ENCODE peak calls at places on chromosome 9, in ten cellular contexts. One of them, this sample, is unnamed.
A peak's percentile ranks its signal among the peaks of the same experiment; 100 is the strongest.

GRCh38 chr9:134895849-134896833 is 15.5 kb downstream of the FCN2 start:
- DNase-seq in T-helper 1 cell: no peak
- DNase-seq in CD8-positive, alpha-beta T cell: no peak
- DNase-seq in stimulated activated CD8-positive, alpha-beta memory T cell treated with anti-CD3 and anti-CD28 coated beads, Interleukin-7, amount 100 ng/mL, for 1 hour: no peak
- DNase-seq in aorta: no peak
- DNase-seq in uterus: peak; percentile 78
- DNase-seq in amniotic stem cell: peak; percentile 19
- DNase-seq in NCI-H1105: no peak
- DNase-seq in memory B cell: no peak
- DNase-seq in choroid plexus epithelial cell: peak; percentile 94
- DNase-seq in this sample: no peak

GRCh38 chr9:113416149-113416726 is 5.7 kb downstream of the C9orf43 start:
- DNase-seq in T-helper 1 cell: no peak
- DNase-seq in CD8-positive, alpha-beta T cell: no peak
- DNase-seq in stimulated activated CD8-positive, alpha-beta memory T cell treated with anti-CD3 and anti-CD28 coated beads, Interleukin-7, amount 100 ng/mL, for 1 hour: no peak
- DNase-seq in aorta: no peak
- DNase-seq in uterus: no peak
- DNase-seq in amniotic stem cell: no peak
- DNase-seq in NCI-H1105: no peak
- DNase-seq in memory B cell: peak; percentile 21
- DNase-seq in choroid plexus epithelial cell: no peak
- DNase-seq in this sample: no peak

GRCh38 chr9:136245194-136246150 is at the start of gene QSOX2:
- DNase-seq in T-helper 1 cell: peak; percentile 71
- DNase-seq in CD8-positive, alpha-beta T cell: peak; percentile 81
- DNase-seq in stimulated activated CD8-positive, alpha-beta memory T cell treated with anti-CD3 and anti-CD28 coated beads, Interleukin-7, amount 100 ng/mL, for 1 hour: peak; percentile 66
- DNase-seq in aorta: peak; percentile 88
- DNase-seq in uterus: peak; percentile 83
- DNase-seq in amniotic stem cell: peak; percentile 52
- DNase-seq in NCI-H1105: peak; percentile 70
- DNase-seq in memory B cell: peak; percentile 75
- DNase-seq in choroid plexus epithelial cell: peak; percentile 82
- DNase-seq in this sample: peak; percentile 94

GRCh38 chr9:113594484-113595299 is 131.2 kb downstream of the RGS3 start:
- DNase-seq in T-helper 1 cell: no peak
- DNase-seq in CD8-positive, alpha-beta T cell: no peak
- DNase-seq in stimulated activated CD8-positive, alpha-beta memory T cell treated with anti-CD3 and anti-CD28 coated beads, Interleukin-7, amount 100 ng/mL, for 1 hour: no peak
- DNase-seq in aorta: peak; percentile 71
- DNase-seq in uterus: no peak
- DNase-seq in amniotic stem cell: no peak
- DNase-seq in NCI-H1105: no peak
- DNase-seq in memory B cell: no peak
- DNase-seq in choroid plexus epithelial cell: no peak
- DNase-seq in this sample: peak; percentile 74

GRCh38 chr9:109975574-109976327 is 195.8 kb downstream of the PALM2AKAP2 start:
- DNase-seq in T-helper 1 cell: no peak
- DNase-seq in CD8-positive, alpha-beta T cell: no peak
- DNase-seq in stimulated activated CD8-positive, alpha-beta memory T cell treated with anti-CD3 and anti-CD28 coated beads, Interleukin-7, amount 100 ng/mL, for 1 hour: no peak
- DNase-seq in aorta: peak; percentile 50
- DNase-seq in uterus: no peak
- DNase-seq in amniotic stem cell: no peak
- DNase-seq in NCI-H1105: no peak
- DNase-seq in memory B cell: no peak
- DNase-seq in choroid plexus epithelial cell: peak; percentile 26
- DNase-seq in this sample: no peak

GRCh38 chr9:136947955-136948510 is 3.0 kb downstream of the C8G start:
- DNase-seq in T-helper 1 cell: no peak
- DNase-seq in CD8-positive, alpha-beta T cell: no peak
- DNase-seq in stimulated activated CD8-positive, alpha-beta memory T cell treated with anti-CD3 and anti-CD28 coated beads, Interleukin-7, amount 100 ng/mL, for 1 hour: no peak
- DNase-seq in aorta: peak; percentile 72
- DNase-seq in uterus: no peak
- DNase-seq in amniotic stem cell: no peak
- DNase-seq in NCI-H1105: no peak
- DNase-seq in memory B cell: no peak
- DNase-seq in choroid plexus epithelial cell: peak; percentile 51
- DNase-seq in this sample: peak; percentile 81

GRCh38 chr9:136512651-136513066 is 29.8 kb upstream of the SEC16A start:
- DNase-seq in T-helper 1 cell: no peak
- DNase-seq in CD8-positive, alpha-beta T cell: no peak
- DNase-seq in stimulated activated CD8-positive, alpha-beta memory T cell treated with anti-CD3 and anti-CD28 coated beads, Interleukin-7, amount 100 ng/mL, for 1 hour: no peak
- DNase-seq in aorta: no peak
- DNase-seq in uterus: no peak
- DNase-seq in amniotic stem cell: no peak
- DNase-seq in NCI-H1105: no peak
- DNase-seq in memory B cell: no peak
- DNase-seq in choroid plexus epithelial cell: no peak
- DNase-seq in this sample: no peak

GRCh38 chr9:88280816-88281382 is 107.3 kb upstream of the SPIN1 start:
- DNase-seq in T-helper 1 cell: no peak
- DNase-seq in CD8-positive, alpha-beta T cell: no peak
- DNase-seq in stimulated activated CD8-positive, alpha-beta memory T cell treated with anti-CD3 and anti-CD28 coated beads, Interleukin-7, amount 100 ng/mL, for 1 hour: no peak
- DNase-seq in aorta: no peak
- DNase-seq in uterus: no peak
- DNase-seq in amniotic stem cell: no peak
- DNase-seq in NCI-H1105: no peak
- DNase-seq in memory B cell: no peak
- DNase-seq in choroid plexus epithelial cell: no peak
- DNase-seq in this sample: no peak

GRCh38 chr9:16833285-16833684 is 37.2 kb downstream of the BNC2 start:
- DNase-seq in T-helper 1 cell: no peak
- DNase-seq in CD8-positive, alpha-beta T cell: no peak
- DNase-seq in stimulated activated CD8-positive, alpha-beta memory T cell treated with anti-CD3 and anti-CD28 coated beads, Interleukin-7, amount 100 ng/mL, for 1 hour: no peak
- DNase-seq in aorta: no peak
- DNase-seq in uterus: no peak
- DNase-seq in amniotic stem cell: no peak
- DNase-seq in NCI-H1105: no peak
- DNase-seq in memory B cell: no peak
- DNase-seq in choroid plexus epithelial cell: no peak
- DNase-seq in this sample: no peak

GRCh38 chr9:124286292-124286931 is 28.7 kb downstream of the NEK6 start:
- DNase-seq in T-helper 1 cell: no peak
- DNase-seq in CD8-positive, alpha-beta T cell: peak; percentile 18
- DNase-seq in stimulated activated CD8-positive, alpha-beta memory T cell treated with anti-CD3 and anti-CD28 coated beads, Interleukin-7, amount 100 ng/mL, for 1 hour: peak; percentile 7
- DNase-seq in aorta: no peak
- DNase-seq in uterus: peak; percentile 39
- DNase-seq in amniotic stem cell: peak; percentile 67
- DNase-seq in NCI-H1105: no peak
- DNase-seq in memory B cell: peak; percentile 52
- DNase-seq in choroid plexus epithelial cell: peak; percentile 92
- DNase-seq in this sample: peak; percentile 78

GRCh38 chr9:19160085-19160484 is 32.8 kb upstream of the PLIN2 start:
- DNase-seq in T-helper 1 cell: no peak
- DNase-seq in CD8-positive, alpha-beta T cell: no peak
- DNase-seq in stimulated activated CD8-positive, alpha-beta memory T cell treated with anti-CD3 and anti-CD28 coated beads, Interleukin-7, amount 100 ng/mL, for 1 hour: no peak
- DNase-seq in aorta: no peak
- DNase-seq in uterus: no peak
- DNase-seq in amniotic stem cell: no peak
- DNase-seq in NCI-H1105: no peak
- DNase-seq in memory B cell: no peak
- DNase-seq in choroid plexus epithelial cell: no peak
- DNase-seq in this sample: no peak

GRCh38 chr9:95649801-95650213 is 133.0 kb upstream of the PTCH1 start:
- DNase-seq in T-helper 1 cell: no peak
- DNase-seq in CD8-positive, alpha-beta T cell: no peak
- DNase-seq in stimulated activated CD8-positive, alpha-beta memory T cell treated with anti-CD3 and anti-CD28 coated beads, Interleukin-7, amount 100 ng/mL, for 1 hour: no peak
- DNase-seq in aorta: no peak
- DNase-seq in uterus: no peak
- DNase-seq in amniotic stem cell: no peak
- DNase-seq in NCI-H1105: no peak
- DNase-seq in memory B cell: no peak
- DNase-seq in choroid plexus epithelial cell: no peak
- DNase-seq in this sample: no peak

GRCh38 chr9:126401107-126401506 is 74.5 kb downstream of the MVB12B start:
- DNase-seq in T-helper 1 cell: no peak
- DNase-seq in CD8-positive, alpha-beta T cell: no peak
- DNase-seq in stimulated activated CD8-positive, alpha-beta memory T cell treated with anti-CD3 and anti-CD28 coated beads, Interleukin-7, amount 100 ng/mL, for 1 hour: no peak
- DNase-seq in aorta: peak; percentile 9
- DNase-seq in uterus: no peak
- DNase-seq in amniotic stem cell: no peak
- DNase-seq in NCI-H1105: no peak
- DNase-seq in memory B cell: no peak
- DNase-seq in choroid plexus epithelial cell: no peak
- DNase-seq in this sample: no peak

GRCh38 chr9:84315278-84315877 is 25.2 kb downstream of the SLC28A3 start:
- DNase-seq in T-helper 1 cell: no peak
- DNase-seq in CD8-positive, alpha-beta T cell: peak; percentile 18
- DNase-seq in stimulated activated CD8-positive, alpha-beta memory T cell treated with anti-CD3 and anti-CD28 coated beads, Interleukin-7, amount 100 ng/mL, for 1 hour: no peak
- DNase-seq in aorta: peak; percentile 58
- DNase-seq in uterus: peak; percentile 41
- DNase-seq in amniotic stem cell: peak; percentile 51
- DNase-seq in NCI-H1105: peak; percentile 33
- DNase-seq in memory B cell: peak; percentile 43
- DNase-seq in choroid plexus epithelial cell: peak; percentile 81
- DNase-seq in this sample: no peak

GRCh38 chr9:134313470-134313869 is 12.8 kb upstream of the RXRA start:
- DNase-seq in T-helper 1 cell: no peak
- DNase-seq in CD8-positive, alpha-beta T cell: no peak
- DNase-seq in stimulated activated CD8-positive, alpha-beta memory T cell treated with anti-CD3 and anti-CD28 coated beads, Interleukin-7, amount 100 ng/mL, for 1 hour: no peak
- DNase-seq in aorta: peak; percentile 17
- DNase-seq in uterus: no peak
- DNase-seq in amniotic stem cell: no peak
- DNase-seq in NCI-H1105: no peak
- DNase-seq in memory B cell: no peak
- DNase-seq in choroid plexus epithelial cell: no peak
- DNase-seq in this sample: peak; percentile 42

GRCh38 chr9:105244996-105245719 is 707 bp downstream of the SLC44A1 start:
- DNase-seq in T-helper 1 cell: peak; percentile 27
- DNase-seq in CD8-positive, alpha-beta T cell: peak; percentile 18
- DNase-seq in stimulated activated CD8-positive, alpha-beta memory T cell treated with anti-CD3 and anti-CD28 coated beads, Interleukin-7, amount 100 ng/mL, for 1 hour: peak; percentile 2
- DNase-seq in aorta: peak; percentile 67
- DNase-seq in uterus: peak; percentile 35
- DNase-seq in amniotic stem cell: peak; percentile 21
- DNase-seq in NCI-H1105: peak; percentile 64
- DNase-seq in memory B cell: peak; percentile 51
- DNase-seq in choroid plexus epithelial cell: peak; percentile 41
- DNase-seq in this sample: peak; percentile 90

GRCh38 chr9:79672236-79672635 is 100.5 kb downstream of the TLE4 start:
- DNase-seq in T-helper 1 cell: no peak
- DNase-seq in CD8-positive, alpha-beta T cell: no peak
- DNase-seq in stimulated activated CD8-positive, alpha-beta memory T cell treated with anti-CD3 and anti-CD28 coated beads, Interleukin-7, amount 100 ng/mL, for 1 hour: no peak
- DNase-seq in aorta: no peak
- DNase-seq in uterus: no peak
- DNase-seq in amniotic stem cell: no peak
- DNase-seq in NCI-H1105: no peak
- DNase-seq in memory B cell: no peak
- DNase-seq in choroid plexus epithelial cell: no peak
- DNase-seq in this sample: no peak